ENCODE peak calls at places on chromosome 11, in six cellular contexts. M is AG09309, T is stomach, N is tibial artery, F is astrocyte of the spinal cord, B is choroid plexus epithelial cell. Q is an unnamed sample.
A peak's percentile ranks its signal among the peaks of the same experiment; 100 is the strongest.

GRCh38 chr11:44241851-44242250 is 68.1 kb downstream of the ALX4 start:
- DNase-seq in M (no peak), T (no peak), N (no peak), F (no peak), B (no peak), Q (no peak)

GRCh38 chr11:3755151-3755550 is 42.2 kb downstream of the NUP98 start:
- DNase-seq in M (no peak), T (no peak), N (no peak), F (no peak), B (no peak), Q (no peak)

GRCh38 chr11:46075168-46075567 is 46.1 kb downstream of the PHF21A start:
- DNase-seq in M (no peak), T (no peak), N (no peak), F (peak; percentile 81), B (peak; percentile 83), Q (peak; percentile 63)

GRCh38 chr11:4480577-4481539 is 1.6 kb upstream of the OR52K1 start:
- DNase-seq in M (no peak), T (no peak), N (no peak), F (peak; percentile 22), B (peak; percentile 14), Q (no peak)

GRCh38 chr11:119432484-119433368 is 9.8 kb upstream of the THY1 start:
- DNase-seq in M (peak; percentile 70), T (no peak), N (no peak), F (peak; percentile 87), B (peak; percentile 71), Q (no peak)

GRCh38 chr11:8011981-8012444 is 24.9 kb downstream of the EIF3F start:
- DNase-seq in M (peak; percentile 92), T (no peak), N (no peak), F (peak; percentile 88), B (peak; percentile 77), Q (no peak)

GRCh38 chr11:18394928-18395734 is 768 bp downstream of the LDHA start:
- DNase-seq in M (no peak), T (peak; percentile 31), N (no peak), F (no peak), B (peak; percentile 31), Q (no peak)

GRCh38 chr11:64947202-64947814 is 11.6 kb upstream of the GPHA2 start:
- DNase-seq in M (no peak), T (no peak), N (no peak), F (no peak), B (peak; percentile 50), Q (no peak)

GRCh38 chr11:5390210-5390609 is 6.6 kb downstream of the OR51M1 start:
- DNase-seq in M (no peak), T (no peak), N (no peak), F (no peak), B (no peak), Q (no peak)

GRCh38 chr11:120832609-120833221 is 191.2 kb upstream of the TBCEL start:
- DNase-seq in M (no peak), T (no peak), N (no peak), F (no peak), B (no peak), Q (no peak)

GRCh38 chr11:123301696-123302400 is 106.8 kb upstream of the CLMP start:
- DNase-seq in M (no peak), T (peak; percentile 63), N (no peak), F (peak; percentile 18), B (peak; percentile 31), Q (no peak)

GRCh38 chr11:65003282-65003681 is 6.5 kb upstream of the BATF2 start:
- DNase-seq in M (no peak), T (no peak), N (no peak), F (peak; percentile 28), B (peak; percentile 67), Q (no peak)

GRCh38 chr11:69882270-69882608 is 63.0 kb upstream of the FGF3 start:
- DNase-seq in M (no peak), T (no peak), N (no peak), F (no peak), B (no peak), Q (no peak)

GRCh38 chr11:68825603-68826002 is 16.1 kb downstream of the CPT1A start:
- DNase-seq in M (no peak), T (peak; percentile 74), N (no peak), F (no peak), B (no peak), Q (no peak)

GRCh38 chr11:30561691-30562412 is 24.3 kb downstream of the MPPED2 start:
- DNase-seq in M (no peak), T (no peak), N (no peak), F (peak; percentile 49), B (no peak), Q (no peak)

GRCh38 chr11:11808992-11809583 is 32.7 kb upstream of the USP47 start:
- DNase-seq in M (no peak), T (no peak), N (no peak), F (no peak), B (peak; percentile 16), Q (no peak)

GRCh38 chr11:75341583-75341982 is 9.9 kb downstream of the ARRB1 start:
- DNase-seq in M (no peak), T (no peak), N (no peak), F (no peak), B (no peak), Q (no peak)

GRCh38 chr11:134522782-134523570 is 110.9 kb upstream of the B3GAT1 start:
- DNase-seq in M (no peak), T (no peak), N (no peak), F (no peak), B (no peak), Q (no peak)

GRCh38 chr11:115964091-115964490 is 459.9 kb upstream of the CADM1 start:
- DNase-seq in M (no peak), T (no peak), N (no peak), F (no peak), B (no peak), Q (no peak)

GRCh38 chr11:86606849-86607481 is 65.5 kb downstream of the ME3 start:
- DNase-seq in M (no peak), T (no peak), N (no peak), F (peak; percentile 46), B (peak; percentile 37), Q (no peak)

GRCh38 chr11:45322891-45323597 is 36.9 kb upstream of the SYT13 start:
- DNase-seq in M (no peak), T (no peak), N (peak; percentile 23), F (no peak), B (no peak), Q (no peak)

GRCh38 chr11:76086713-76087635 is 119.3 kb downstream of the WNT11 start:
- DNase-seq in M (peak; percentile 31), T (no peak), N (no peak), F (peak; percentile 76), B (peak; percentile 84), Q (no peak)

GRCh38 chr11:288328-289144 is at the start of gene PGGHG:
- DNase-seq in M (no peak), T (peak; percentile 84), N (peak; percentile 86), F (no peak), B (no peak), Q (no peak)

GRCh38 chr11:78217650-78218541 is 29.2 kb downstream of the USP35 start:
- DNase-seq in M (no peak), T (no peak), N (peak; percentile 57), F (no peak), B (no peak), Q (no peak)

GRCh38 chr11:119518746-119519382 is 95.9 kb upstream of the THY1 start:
- DNase-seq in M (no peak), T (no peak), N (no peak), F (peak; percentile 45), B (peak; percentile 53), Q (no peak)

DNA sequence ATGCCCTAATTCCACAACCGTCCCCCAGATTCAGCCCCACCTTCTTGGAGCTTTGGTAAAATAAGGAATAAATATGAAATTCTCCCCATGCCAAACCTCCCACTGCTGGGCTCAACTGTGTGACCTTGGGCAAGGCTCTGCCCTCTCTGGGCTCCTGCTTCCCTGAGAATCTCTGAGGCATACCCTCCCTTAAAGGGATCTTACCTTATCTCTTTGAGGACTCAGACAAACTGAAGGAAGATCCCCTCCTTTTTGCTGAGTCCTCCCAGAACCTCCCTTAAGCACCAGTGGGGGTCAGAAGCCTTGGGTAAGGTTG is 2.7 kb downstream of the CD248 start:
- DNase-seq in M (no peak), T (no peak), N (no peak), F (no peak), B (no peak), Q (no peak)
- H3K4me3 ChIP-seq in M (peak overlapping the region; percentile 74), T (no peak overlapping the region), N (no peak overlapping the region), F (peak overlapping the region; percentile 57), B (peak overlapping the region; percentile 74), Q (no peak overlapping the region)

GRCh38 chr11:131579932-131580387 is 209.5 kb downstream of the NTM start:
- DNase-seq in M (peak; percentile 94), T (no peak), N (no peak), F (peak; percentile 56), B (peak; percentile 61), Q (no peak)
- TF ChIP-seq CTCF in M (peak; percentile 84), T (no peak), N (no peak), F (peak; percentile 84), B (peak; percentile 85), Q (peak; percentile 87)

DNA sequence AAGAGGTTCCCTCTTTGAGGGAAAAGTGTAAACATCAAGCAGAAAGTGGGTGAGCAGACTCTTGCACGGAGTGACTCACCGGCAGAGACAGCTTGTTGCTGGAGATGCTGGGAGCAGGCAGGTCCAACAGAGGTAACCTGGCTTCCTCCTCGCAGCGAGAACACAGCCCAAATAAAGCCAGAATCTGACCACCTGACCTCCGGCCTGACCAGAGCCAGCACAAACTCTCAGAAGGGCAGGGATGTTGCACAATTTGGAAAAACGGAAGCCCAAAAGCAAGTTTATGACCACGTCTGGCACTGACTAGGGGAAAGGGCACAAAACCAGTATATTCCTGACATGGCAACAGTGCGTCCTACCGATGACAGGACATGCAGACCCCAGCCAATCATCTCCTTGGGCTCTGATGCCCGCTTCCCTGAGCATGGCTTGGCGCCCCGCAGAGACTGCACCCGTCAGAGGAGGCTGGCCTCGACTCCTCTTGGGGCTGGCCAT is 5.4 kb downstream of the SMCO4 start:
- DNase-seq in M (no peak), T (peak; percentile 34), N (peak; percentile 90), F (no peak), B (peak; percentile 58), Q (no peak)
- H3K4me3 ChIP-seq in M (no peak overlapping the region), T (no peak overlapping the region), N (peak overlapping the region; percentile 30), F (no peak overlapping the region), B (no peak overlapping the region), Q (no peak overlapping the region)

GRCh38 chr11:95682552-95682951 is 107.0 kb downstream of the FAM76B start:
- DNase-seq in M (no peak), T (no peak), N (no peak), F (peak; percentile 60), B (peak; percentile 13), Q (no peak)

GRCh38 chr11:95680169-95680929 is 109.2 kb downstream of the FAM76B start:
- DNase-seq in M (peak; percentile 54), T (no peak), N (no peak), F (peak; percentile 83), B (peak; percentile 93), Q (peak; percentile 89)

GRCh38 chr11:95676280-95676679 is 113.3 kb downstream of the FAM76B start:
- DNase-seq in M (no peak), T (no peak), N (no peak), F (no peak), B (no peak), Q (no peak)

GRCh38 chr11:95675585-95675984 is 114.0 kb downstream of the FAM76B start:
- DNase-seq in M (no peak), T (no peak), N (no peak), F (no peak), B (no peak), Q (no peak)

DNA sequence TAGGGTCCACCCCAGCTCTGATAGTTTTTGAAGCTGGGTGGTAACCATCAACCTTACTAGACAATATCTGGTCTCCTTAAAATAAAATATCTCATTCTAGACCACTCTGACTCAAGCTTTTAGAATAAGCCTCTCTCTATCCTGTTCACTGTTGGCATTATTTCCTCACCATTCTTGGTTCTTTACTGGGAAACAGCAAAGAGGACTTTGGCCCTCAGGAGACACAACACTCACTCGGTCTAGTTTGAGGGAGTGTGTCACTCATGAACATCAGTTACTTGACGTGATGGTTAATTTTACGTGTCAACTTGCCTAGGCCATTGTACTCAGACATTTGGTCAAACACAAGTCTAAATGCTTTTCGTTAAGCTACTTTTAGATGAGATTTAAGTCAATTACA is 110.6 kb downstream of the FAM76B start:
- DNase-seq in M (no peak), T (no peak), N (no peak), F (no peak), B (no peak), Q (no peak)
- TF ChIP-seq CTCF in M (no peak), T (no peak), N (no peak), F (no peak), B (no peak), Q (no peak)